ENCODE peak calls at places on chromosomes 4 and X, in ten cellular contexts. Y is OCI-LY7; K is right lobe of liver; G is cardiac muscle cell; A is CD8-positive, alpha-beta T cell; F is A549; T is fibroblast of lung; D is pancreas; V is gastrocnemius medialis; E is stomach. L is an unnamed sample. For H3K9me3, the result is how much of the 10 kb centered on the place peaks cover.

GRCh38 chr4:149279790-149280189 is 535.9 kb downstream of the IQCM start:
- DNase-seq in T (peak), V (no peak), E (no peak), G (no peak), Y (no peak), A (no peak), D (no peak), K (no peak), F (no peak), L (peak)

GRCh38 chr4:172953896-172954568 is 214.6 kb upstream of the GALNT7 start:
- DNase-seq in K (no peak), D (no peak), T (no peak), Y (no peak), V (no peak), E (no peak), F (no peak), A (no peak), G (no peak), L (no peak)

GRCh38 chr4:1609901-1610790 is 74.0 kb downstream of the FAM53A start:
- DNase-seq in K (no peak), A (no peak), Y (no peak), T (no peak), F (no peak), G (no peak), D (peak), V (no peak), E (no peak), L (no peak)

GRCh38 chrX:320126-320783 is 1.7 kb upstream of the GTPBP6 start:
- DNase-seq in E (no peak), K (peak), A (no peak), G (no peak), V (no peak), T (peak), F (no peak), D (peak), Y (no peak), L (peak)

GRCh38 chr4:170723171-170723570 is 633.4 kb upstream of the AADAT start:
- DNase-seq in E (no peak), G (no peak), D (no peak), F (no peak), A (no peak), Y (no peak), V (no peak), T (no peak), K (no peak), L (no peak)

GRCh38 chrX:10393899-10394298 is 226.5 kb downstream of the MID1 start:
- DNase-seq in G (no peak), T (no peak), A (no peak), Y (no peak), E (no peak), V (no peak), K (no peak), F (peak), D (no peak), L (no peak)

GRCh38 chr4:114601304-114602052 is 2.9 kb downstream of the UGT8 start:
- DNase-seq in A (no peak), Y (peak), V (no peak), E (no peak), T (no peak), G (no peak), F (no peak), K (no peak), D (no peak), L (no peak)

GRCh38 chrX:28120076-28120475 is 138.8 kb upstream of the DCAF8L1 start:
- DNase-seq in V (no peak), K (no peak), T (no peak), G (no peak), A (no peak), F (no peak), Y (no peak), D (no peak), E (no peak), L (no peak)

GRCh38 chr4:52173470-52174055 is 122.5 kb downstream of the SPATA18 start:
- DNase-seq in V (peak), E (no peak), F (no peak), K (peak), A (no peak), G (no peak), Y (no peak), T (no peak), D (no peak), L (peak)

GRCh38 chrX:70434352-70434866 is 10.2 kb upstream of the DLG3 start:
- DNase-seq in G (peak), A (peak), D (peak), K (peak), V (peak), T (peak), E (peak), F (peak), Y (peak), L (peak)

GRCh38 chr4:186258216-186258811 is 7.7 kb upstream of the F11 start:
- DNase-seq in K (peak), T (no peak), A (no peak), Y (no peak), E (no peak), F (no peak), D (no peak), V (no peak), G (no peak), L (no peak)

GRCh38 chrX:11464836-11465458 is 171.7 kb downstream of the AMELX start:
- DNase-seq in F (no peak), D (no peak), E (no peak), G (no peak), K (no peak), T (no peak), A (no peak), Y (no peak), V (no peak), L (no peak)

GRCh38 chr4:108168213-108168671 is 490 bp downstream of the LEF1 start:
- DNase-seq in G (no peak), F (no peak), Y (no peak), K (no peak), D (no peak), A (peak), E (no peak), T (peak), V (no peak), L (no peak)

GRCh38 chr4:4555916-4556315 is 14.1 kb upstream of the STX18 start:
- DNase-seq in Y (no peak), E (no peak), F (no peak), K (no peak), T (peak), G (no peak), A (no peak), V (no peak), D (no peak), L (no peak)

GRCh38 chrX:48971325-48972213 is at the start of gene KCND1:
- DNase-seq in D (no peak), E (peak), F (no peak), T (peak), G (peak), K (no peak), Y (no peak), V (peak), A (no peak), L (peak)

GRCh38 chrX:53357799-53358530 is 64.5 kb downstream of the SMC1A start:
- DNase-seq in D (no peak), T (peak), V (no peak), K (no peak), G (no peak), Y (no peak), F (no peak), A (no peak), E (no peak), L (no peak)

GRCh38 chr4:184282251-184282713 is 64.6 kb upstream of the ENPP6 start:
- DNase-seq in A (peak), E (peak), Y (peak), F (no peak), V (no peak), G (no peak), D (no peak), T (no peak), K (peak), L (no peak)

GRCh38 chrX:153642313-153642654 is 4.7 kb upstream of the DUSP9 start:
- DNase-seq in F (no peak), K (no peak), E (no peak), Y (no peak), V (no peak), T (no peak), G (peak), A (no peak), D (peak), L (no peak)

GRCh38 chr4:90670183-90670582 is 543.0 kb downstream of the CCSER1 start:
- DNase-seq in E (no peak), K (no peak), F (no peak), A (no peak), T (no peak), D (no peak), G (no peak), Y (no peak), V (no peak), L (no peak)

GRCh38 chr4:118755438-118756226 is 70.4 kb downstream of the METTL14 start:
- DNase-seq in D (no peak), Y (no peak), K (no peak), A (no peak), E (no peak), G (no peak), V (no peak), T (no peak), F (no peak), L (no peak)

GRCh38 chr4:15688056-15688455 is 6.4 kb downstream of the FAM200B start:
- DNase-seq in Y (no peak), G (no peak), F (no peak), A (no peak), K (no peak), E (no peak), V (no peak), D (no peak), T (no peak), L (no peak)

GRCh38 chrX:145825896-145826295 is 8.3 kb downstream of the SLITRK2 start:
- DNase-seq in D (no peak), V (no peak), Y (peak), E (no peak), K (no peak), A (no peak), T (no peak), F (no peak), G (peak), L (no peak)

GRCh38 chrX:31279359-31279758 is 207.5 kb upstream of the FTHL17 start:
- DNase-seq in Y (no peak), E (no peak), A (no peak), D (no peak), T (peak), V (no peak), G (no peak), F (no peak), K (no peak), L (no peak)

GRCh38 chrX:13411496-13412207 is 91.8 kb upstream of the ATXN3L start:
- DNase-seq in A (no peak), F (no peak), D (no peak), T (no peak), G (no peak), V (no peak), Y (no peak), K (no peak), E (no peak), L (no peak)

GRCh38 chr4:177442623-177443155 is 452 bp upstream of the AGA start:
- DNase-seq in F (no peak), A (peak), G (no peak), K (no peak), T (no peak), V (no peak), D (no peak), Y (peak), E (no peak), L (no peak)

GRCh38 chr4:83043801-83044407 is 8.9 kb downstream of the COPS4 start:
- DNase-seq in G (no peak), E (no peak), A (no peak), K (no peak), D (no peak), F (no peak), Y (no peak), T (peak), V (no peak), L (no peak)

GRCh38 chrX:115183980-115184379 is 5.2 kb upstream of the RBMXL3 start:
- DNase-seq in F (no peak), E (no peak), V (no peak), T (no peak), G (no peak), K (no peak), Y (no peak), A (no peak), D (no peak), L (no peak)

GRCh38 chr4:4666187-4666586 is 124.3 kb upstream of the STX18 start:
- DNase-seq in T (no peak), F (no peak), D (no peak), K (no peak), G (no peak), V (no peak), E (no peak), Y (no peak), A (no peak), L (no peak)

GRCh38 chr4:152605641-152606304 is 69.9 kb upstream of the FBXW7 start:
- DNase-seq in D (no peak), K (no peak), T (peak), F (no peak), A (no peak), E (no peak), Y (no peak), V (no peak), G (no peak), L (no peak)

DNA sequence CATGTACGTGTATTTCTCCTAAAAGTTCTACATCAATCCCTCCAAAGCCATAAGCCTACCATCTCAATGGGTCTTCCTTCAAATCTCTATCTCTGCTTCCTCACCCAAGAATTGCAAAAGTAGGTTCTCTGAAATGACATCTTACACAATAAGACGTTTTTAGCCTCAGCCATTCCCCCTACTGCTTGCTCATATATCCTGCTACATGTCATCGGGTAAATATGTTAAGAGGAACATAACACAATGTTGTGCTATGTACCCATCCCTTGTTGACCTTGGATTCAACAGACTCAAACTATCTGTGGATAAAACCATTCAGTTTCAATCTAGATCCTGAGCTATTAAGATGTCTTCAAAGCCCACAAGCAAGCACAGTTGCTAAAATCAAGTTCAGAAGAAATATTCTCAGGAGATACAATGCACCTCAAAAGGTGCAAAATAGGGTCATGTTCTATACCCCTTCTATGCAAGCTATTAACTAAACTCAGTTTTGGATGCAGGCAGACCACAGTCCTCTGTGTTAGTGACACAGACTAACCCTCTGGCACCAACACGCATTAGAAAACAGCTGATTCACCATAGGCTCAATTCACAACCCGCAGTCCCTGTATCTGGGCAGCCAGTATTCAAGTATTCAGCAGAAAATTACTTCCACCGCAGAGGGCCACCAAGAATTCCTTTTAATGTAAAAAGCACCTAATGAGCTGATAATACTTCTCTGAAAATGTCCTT is 56.8 kb downstream of the CD99L2 start:
- DNase-seq in T (peak), D (no peak), G (no peak), F (no peak), Y (no peak), E (no peak), V (no peak), K (no peak), A (no peak), L (no peak)
- TF ChIP-seq CTCF in T (no peak), D (no peak), G (no peak), F (no peak), Y (no peak), E (no peak), V (no peak), K (no peak), A (no peak), L (no peak)

GRCh38 chr4:99028187-99028586 is 32.7 kb downstream of the METAP1 start:
- DNase-seq in A (no peak), G (no peak), V (no peak), T (peak), Y (no peak), E (no peak), D (no peak), K (no peak), F (no peak), L (no peak)
- H3K9me3 ChIP-seq in A (under half), G (under half), V (under half), T (under half), Y (under half), E (under half), D (under half), K (under half), F (under half), L (under half)

DNA sequence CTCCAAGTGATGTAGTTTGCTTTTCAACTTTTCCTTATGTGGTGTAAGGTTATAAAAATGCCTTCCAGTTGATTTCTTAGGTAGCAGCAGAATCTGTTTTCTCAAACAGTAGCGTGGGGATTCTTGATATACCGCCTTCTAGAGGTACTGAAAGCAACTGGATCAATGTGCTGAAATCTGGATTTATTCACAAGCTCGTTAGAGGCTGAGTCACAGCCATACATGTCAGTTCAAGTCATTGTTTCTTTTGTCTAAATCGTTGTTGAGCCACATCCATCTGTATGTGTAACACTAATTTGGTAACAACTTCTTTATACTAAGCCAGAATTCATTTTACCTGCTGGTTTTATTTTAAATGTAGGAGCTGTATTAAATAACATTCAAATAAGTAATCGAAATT is 200.0 kb upstream of the MAD2L1 start:
- DNase-seq in D (no peak), E (no peak), T (no peak), A (no peak), V (no peak), G (no peak), F (no peak), K (no peak), Y (no peak), L (no peak)
- TF ChIP-seq CTCF in D (no peak), E (no peak), T (no peak), A (no peak), V (no peak), G (no peak), F (no peak), K (no peak), Y (no peak), L (no peak)

GRCh38 chr4:14218641-14219040 is 591.1 kb upstream of the BOD1L1 start:
- DNase-seq in F (no peak), K (no peak), T (no peak), G (no peak), A (no peak), V (no peak), Y (no peak), D (no peak), E (no peak), L (no peak)
- H3K9me3 ChIP-seq in F (under half), K (under half), T (under half), G (under half), A (under half), V (under half), Y (under half), D (under half), E (under half), L (under half)

GRCh38 chr4:33649015-33649414 is 2595.3 kb downstream of the ARAP2 start:
- DNase-seq in Y (no peak), D (no peak), T (peak), A (no peak), E (no peak), F (no peak), G (peak), K (no peak), V (no peak), L (no peak)
- TF ChIP-seq CTCF in Y (peak), D (no peak), T (peak), A (no peak), E (no peak), F (no peak), G (peak), K (peak), V (no peak), L (no peak)

L was measured in heart left ventricle.